ENCODE peak calls at places on chromosomes 13 and 19, in eight cellular contexts. One of them, this sample, is unnamed.

GRCh38 chr13:76489299-76489698 is 396.9 kb downstream of the KCTD12 start:
- DNase-seq in nephron progenitor cell: no peak
- DNase-seq in fibroblast of mammary gland: no peak
- DNase-seq in GM13977: no peak
- DNase-seq in fibroblast of lung: no peak
- DNase-seq in vagina: no peak
- DNase-seq in thoracic aorta: no peak
- DNase-seq in PC-3: no peak
- DNase-seq in this sample: no peak

GRCh38 chr19:11226716-11227166 is 12.7 kb upstream of the ANGPTL8 start:
- DNase-seq in GM13977: no peak
- DNase-seq in nephron progenitor cell: no peak
- DNase-seq in fibroblast of lung: no peak
- DNase-seq in thoracic aorta: no peak
- DNase-seq in fibroblast of mammary gland: no peak
- DNase-seq in vagina: no peak
- DNase-seq in PC-3: no peak
- DNase-seq in this sample: no peak

GRCh38 chr13:112735791-112736190 is 46.0 kb downstream of the ATP11A start:
- DNase-seq in fibroblast of lung: no peak
- DNase-seq in thoracic aorta: no peak
- DNase-seq in vagina: no peak
- DNase-seq in PC-3: no peak
- DNase-seq in GM13977: no peak
- DNase-seq in fibroblast of mammary gland: no peak
- DNase-seq in nephron progenitor cell: no peak
- DNase-seq in this sample: no peak

GRCh38 chr13:33471182-33471581 is 185.6 kb upstream of the STARD13 start:
- DNase-seq in PC-3: peak; percentile 36
- DNase-seq in vagina: no peak
- DNase-seq in GM13977: no peak
- DNase-seq in fibroblast of mammary gland: no peak
- DNase-seq in nephron progenitor cell: no peak
- DNase-seq in fibroblast of lung: peak; percentile 19
- DNase-seq in thoracic aorta: no peak
- DNase-seq in this sample: peak; percentile 73

GRCh38 chr13:97866346-97866745 is 87.1 kb upstream of the IPO5 start:
- DNase-seq in vagina: no peak
- DNase-seq in thoracic aorta: no peak
- DNase-seq in GM13977: no peak
- DNase-seq in PC-3: peak; percentile 57
- DNase-seq in fibroblast of lung: no peak
- DNase-seq in nephron progenitor cell: no peak
- DNase-seq in fibroblast of mammary gland: no peak
- DNase-seq in this sample: peak; percentile 62

GRCh38 chr13:102901615-102902305 is 55.9 kb downstream of the ERCC5 start:
- DNase-seq in fibroblast of mammary gland: peak; percentile 49
- DNase-seq in thoracic aorta: no peak
- DNase-seq in PC-3: peak; percentile 5
- DNase-seq in vagina: no peak
- DNase-seq in GM13977: no peak
- DNase-seq in nephron progenitor cell: no peak
- DNase-seq in fibroblast of lung: peak; percentile 24
- DNase-seq in this sample: peak; percentile 56

GRCh38 chr13:78599911-78600310 is 3.4 kb downstream of the POU4F1 start:
- DNase-seq in nephron progenitor cell: no peak
- DNase-seq in vagina: no peak
- DNase-seq in GM13977: no peak
- DNase-seq in fibroblast of mammary gland: no peak
- DNase-seq in PC-3: no peak
- DNase-seq in thoracic aorta: no peak
- DNase-seq in fibroblast of lung: no peak
- DNase-seq in this sample: no peak

GRCh38 chr19:12786950-12787349 is 4.3 kb upstream of the JUNB start:
- DNase-seq in fibroblast of lung: no peak
- DNase-seq in vagina: no peak
- DNase-seq in nephron progenitor cell: no peak
- DNase-seq in fibroblast of mammary gland: no peak
- DNase-seq in GM13977: no peak
- DNase-seq in PC-3: no peak
- DNase-seq in thoracic aorta: no peak
- DNase-seq in this sample: no peak

GRCh38 chr13:78339927-78340326 is 263.4 kb downstream of the POU4F1 start:
- DNase-seq in fibroblast of lung: no peak
- DNase-seq in fibroblast of mammary gland: no peak
- DNase-seq in thoracic aorta: no peak
- DNase-seq in nephron progenitor cell: no peak
- DNase-seq in vagina: no peak
- DNase-seq in GM13977: no peak
- DNase-seq in PC-3: no peak
- DNase-seq in this sample: no peak

GRCh38 chr19:48121909-48122371 is 11.3 kb upstream of the PLA2G4C start:
- DNase-seq in fibroblast of lung: no peak
- DNase-seq in fibroblast of mammary gland: no peak
- DNase-seq in vagina: no peak
- DNase-seq in nephron progenitor cell: no peak
- DNase-seq in thoracic aorta: no peak
- DNase-seq in GM13977: peak; percentile 80
- DNase-seq in PC-3: peak; percentile 65
- DNase-seq in this sample: peak; percentile 86

GRCh38 chr19:18225355-18225701 is 910 bp downstream of the PDE4C start:
- DNase-seq in vagina: no peak
- DNase-seq in nephron progenitor cell: no peak
- DNase-seq in GM13977: no peak
- DNase-seq in fibroblast of lung: no peak
- DNase-seq in fibroblast of mammary gland: no peak
- DNase-seq in thoracic aorta: no peak
- DNase-seq in PC-3: no peak
- DNase-seq in this sample: no peak

GRCh38 chr13:86986448-86986847 is 684.7 kb upstream of the SLITRK5 start:
- DNase-seq in GM13977: no peak
- DNase-seq in vagina: no peak
- DNase-seq in PC-3: no peak
- DNase-seq in nephron progenitor cell: no peak
- DNase-seq in thoracic aorta: no peak
- DNase-seq in fibroblast of lung: peak; percentile 65
- DNase-seq in fibroblast of mammary gland: no peak
- DNase-seq in this sample: no peak

GRCh38 chr13:63699948-63700347 is 2284.3 kb upstream of the PCDH20 start:
- DNase-seq in vagina: no peak
- DNase-seq in fibroblast of mammary gland: no peak
- DNase-seq in nephron progenitor cell: no peak
- DNase-seq in thoracic aorta: no peak
- DNase-seq in fibroblast of lung: no peak
- DNase-seq in GM13977: no peak
- DNase-seq in PC-3: no peak
- DNase-seq in this sample: no peak

GRCh38 chr13:101726681-101727080 is 274.2 kb downstream of the ITGBL1 start:
- DNase-seq in PC-3: no peak
- DNase-seq in nephron progenitor cell: no peak
- DNase-seq in fibroblast of lung: no peak
- DNase-seq in thoracic aorta: no peak
- DNase-seq in vagina: no peak
- DNase-seq in fibroblast of mammary gland: no peak
- DNase-seq in GM13977: no peak
- DNase-seq in this sample: no peak

GRCh38 chr19:21221653-21222052 is 79.8 kb downstream of the ZNF431 start:
- DNase-seq in fibroblast of mammary gland: no peak
- DNase-seq in GM13977: no peak
- DNase-seq in PC-3: no peak
- DNase-seq in thoracic aorta: no peak
- DNase-seq in vagina: no peak
- DNase-seq in nephron progenitor cell: no peak
- DNase-seq in fibroblast of lung: peak; percentile 26
- DNase-seq in this sample: no peak

GRCh38 chr19:5908773-5909442 is 4.2 kb downstream of the VMAC start:
- DNase-seq in fibroblast of mammary gland: no peak
- DNase-seq in PC-3: no peak
- DNase-seq in fibroblast of lung: no peak
- DNase-seq in thoracic aorta: no peak
- DNase-seq in vagina: no peak
- DNase-seq in GM13977: no peak
- DNase-seq in nephron progenitor cell: no peak
- DNase-seq in this sample: no peak

GRCh38 chr13:49218493-49219051 is 1.6 kb upstream of the MLNR start:
- DNase-seq in nephron progenitor cell: peak; percentile 14
- DNase-seq in fibroblast of lung: peak; percentile 27
- DNase-seq in GM13977: no peak
- DNase-seq in fibroblast of mammary gland: no peak
- DNase-seq in PC-3: no peak
- DNase-seq in thoracic aorta: no peak
- DNase-seq in vagina: no peak
- DNase-seq in this sample: peak; percentile 11

GRCh38 chr13:104854007-104854406 is 1681.5 kb downstream of the EFNB2 start:
- DNase-seq in GM13977: no peak
- DNase-seq in nephron progenitor cell: no peak
- DNase-seq in fibroblast of mammary gland: no peak
- DNase-seq in vagina: no peak
- DNase-seq in fibroblast of lung: no peak
- DNase-seq in PC-3: no peak
- DNase-seq in thoracic aorta: no peak
- DNase-seq in this sample: no peak

DNA sequence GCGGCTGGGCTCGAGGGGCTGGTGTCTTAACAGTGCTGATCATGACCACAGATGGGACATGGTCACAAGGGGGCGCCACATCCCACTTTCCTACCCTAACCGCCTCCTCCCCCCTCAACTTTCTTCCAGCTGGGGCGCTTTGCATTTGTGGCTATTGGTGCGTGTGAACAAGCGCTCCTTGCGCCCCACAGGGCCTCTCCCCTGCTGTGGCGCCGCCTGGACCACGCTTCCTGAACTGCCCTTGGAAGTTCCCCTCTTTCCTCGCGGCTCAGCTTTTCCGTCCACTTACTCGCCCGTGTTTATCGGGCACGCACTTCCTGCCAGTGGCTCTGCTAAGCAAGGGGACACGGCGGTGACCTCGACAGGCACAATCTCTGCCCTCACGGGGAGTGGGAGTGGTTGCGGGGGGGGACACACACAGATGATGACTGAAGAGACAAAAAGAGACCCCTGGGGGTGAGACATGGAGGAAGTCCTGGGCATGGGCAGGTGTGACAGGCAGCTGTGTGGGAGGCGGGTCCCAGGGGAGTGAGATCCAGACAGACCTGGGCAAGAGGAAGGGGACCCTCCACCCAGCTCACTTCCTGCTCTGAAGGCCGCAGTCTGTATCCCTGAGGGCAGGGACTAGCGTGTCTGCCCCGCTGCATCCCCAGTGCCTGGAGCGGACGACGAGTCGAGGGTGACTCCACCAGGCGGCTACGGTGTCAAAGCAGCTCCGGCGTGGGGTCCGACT is 40.3 kb downstream of the ZNF787 start:
- DNase-seq in fibroblast of mammary gland: peak; percentile 74
- DNase-seq in GM13977: peak; percentile 91
- DNase-seq in thoracic aorta: no peak
- DNase-seq in nephron progenitor cell: peak; percentile 86
- DNase-seq in vagina: no peak
- DNase-seq in fibroblast of lung: peak; percentile 65
- DNase-seq in PC-3: peak; percentile 59
- DNase-seq in this sample: peak; percentile 67
- TF ChIP-seq CTCF in fibroblast of mammary gland: peak; percentile 53
- TF ChIP-seq CTCF in GM13977: peak; percentile 62
- TF ChIP-seq CTCF in thoracic aorta: peak; percentile 30
- TF ChIP-seq CTCF in nephron progenitor cell: peak; percentile 37
- TF ChIP-seq CTCF in vagina: peak; percentile 41
- TF ChIP-seq CTCF in fibroblast of lung: peak; percentile 50
- TF ChIP-seq CTCF in PC-3: peak; percentile 63
- TF ChIP-seq CTCF in this sample: peak; percentile 47

DNA sequence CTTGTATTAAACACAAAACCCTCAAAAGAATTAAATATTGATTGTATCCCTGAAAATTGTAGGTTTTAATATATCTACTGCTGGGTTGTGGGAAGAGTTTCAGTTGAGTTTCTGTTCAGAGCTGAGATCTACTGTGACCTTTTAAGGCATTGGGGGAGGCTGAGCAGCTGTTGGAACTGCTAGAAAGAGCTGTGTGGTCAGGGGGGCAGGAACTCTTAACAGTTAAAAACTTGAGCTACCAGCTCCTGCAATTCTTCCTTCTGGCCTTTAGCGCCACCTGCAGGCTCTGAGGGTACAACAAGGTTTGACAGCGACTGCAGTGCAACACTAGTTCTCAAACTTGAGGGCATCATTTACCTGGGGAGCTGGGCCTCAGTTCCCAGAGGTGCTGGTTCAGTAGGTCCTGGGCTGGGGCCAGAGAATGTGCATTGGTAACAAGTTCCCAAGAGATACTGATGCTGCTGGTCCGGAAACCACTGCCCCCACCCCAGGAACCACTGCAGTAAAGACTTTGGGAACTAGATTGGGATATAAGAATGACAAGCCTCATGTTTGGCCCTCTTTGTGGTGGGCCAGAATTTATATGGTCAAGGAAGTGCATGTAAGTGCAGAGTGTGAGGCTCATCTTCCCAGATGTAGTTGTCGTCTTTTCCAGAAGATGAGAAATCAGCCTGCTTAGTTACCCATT is 2.5 kb downstream of the RNASEH2B start:
- DNase-seq in vagina: no peak
- DNase-seq in nephron progenitor cell: peak; percentile 93
- DNase-seq in fibroblast of lung: peak; percentile 88
- DNase-seq in PC-3: peak; percentile 86
- DNase-seq in GM13977: peak; percentile 82
- DNase-seq in thoracic aorta: peak; percentile 52
- DNase-seq in fibroblast of mammary gland: peak; percentile 93
- DNase-seq in this sample: peak; percentile 82
- TF ChIP-seq CTCF in vagina: peak; percentile 74
- TF ChIP-seq CTCF in nephron progenitor cell: peak; percentile 84
- TF ChIP-seq CTCF in fibroblast of lung: peak; percentile 93
- TF ChIP-seq CTCF in PC-3: peak; percentile 82
- TF ChIP-seq CTCF in GM13977: peak; percentile 88
- TF ChIP-seq CTCF in thoracic aorta: peak; percentile 79
- TF ChIP-seq CTCF in fibroblast of mammary gland: peak; percentile 94
- TF ChIP-seq CTCF in this sample: peak; percentile 94

DNA sequence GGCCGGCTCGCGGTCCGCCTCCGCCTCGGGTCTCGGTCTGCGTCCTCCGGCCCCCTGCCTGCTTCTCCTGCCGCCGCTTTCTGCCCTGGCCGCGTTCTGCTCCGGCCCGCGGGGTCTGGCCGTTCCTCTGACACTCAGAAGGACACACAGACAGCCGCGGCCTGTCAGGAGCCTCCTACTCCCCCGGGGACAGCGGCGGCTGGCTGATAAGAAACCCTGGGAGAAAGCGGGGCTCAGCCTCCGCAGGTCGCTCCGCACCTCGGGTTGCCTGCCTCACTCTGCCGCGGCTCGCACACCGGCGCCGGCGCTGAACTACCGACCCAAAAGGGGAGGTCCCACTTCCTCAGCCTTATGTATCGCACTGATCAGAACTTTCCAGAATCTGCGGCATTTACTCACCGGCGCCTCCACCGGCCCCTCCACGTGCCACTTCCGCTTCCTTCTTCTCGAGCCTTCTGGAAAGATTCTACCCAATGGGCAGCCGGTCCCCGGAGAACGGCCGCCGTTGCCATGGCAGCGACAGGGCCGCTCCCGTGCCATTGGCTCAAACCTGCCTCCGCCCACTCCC is at the start of gene HSPH1:
- DNase-seq in vagina: peak; percentile 99
- DNase-seq in fibroblast of lung: peak; percentile 98
- DNase-seq in GM13977: peak; percentile 95
- DNase-seq in nephron progenitor cell: peak; percentile 97
- DNase-seq in thoracic aorta: peak; percentile 93
- DNase-seq in fibroblast of mammary gland: peak; percentile 95
- DNase-seq in PC-3: peak; percentile 95
- DNase-seq in this sample: peak; percentile 99
- TF ChIP-seq CTCF in vagina: no peak
- TF ChIP-seq CTCF in fibroblast of lung: no peak
- TF ChIP-seq CTCF in GM13977: no peak
- TF ChIP-seq CTCF in nephron progenitor cell: no peak
- TF ChIP-seq CTCF in thoracic aorta: peak; percentile 39
- TF ChIP-seq CTCF in fibroblast of mammary gland: no peak
- TF ChIP-seq CTCF in PC-3: peak; percentile 12
- TF ChIP-seq CTCF in this sample: peak; percentile 33

GRCh38 chr13:57716295-57716694 is 84.8 kb downstream of the PCDH17 start:
- DNase-seq in PC-3: no peak
- DNase-seq in fibroblast of lung: no peak
- DNase-seq in nephron progenitor cell: no peak
- DNase-seq in vagina: no peak
- DNase-seq in thoracic aorta: no peak
- DNase-seq in GM13977: no peak
- DNase-seq in fibroblast of mammary gland: no peak
- DNase-seq in this sample: peak; percentile 18
- TF ChIP-seq CTCF in PC-3: no peak
- TF ChIP-seq CTCF in fibroblast of lung: no peak
- TF ChIP-seq CTCF in nephron progenitor cell: no peak
- TF ChIP-seq CTCF in vagina: no peak
- TF ChIP-seq CTCF in thoracic aorta: no peak
- TF ChIP-seq CTCF in GM13977: no peak
- TF ChIP-seq CTCF in fibroblast of mammary gland: no peak
- TF ChIP-seq CTCF in this sample: peak; percentile 16

This sample was measured in epithelial cell of esophagus.